ENCODE peak calls at places on chromosomes 4 and X, in four cellular contexts. One of them, this sample, is unnamed.

GRCh38 chr4:10006604-10007435 is 14.5 kb downstream of the SLC2A9 start:
- DNase-seq in IMR-90: no peak
- DNase-seq in tibial nerve: no peak
- DNase-seq in HepG2: peak
- DNase-seq in this sample: no peak

GRCh38 chr4:102007959-102008425 is 217.5 kb downstream of the BANK1 start:
- DNase-seq in IMR-90: no peak
- DNase-seq in tibial nerve: no peak
- DNase-seq in HepG2: no peak
- DNase-seq in this sample: peak

GRCh38 chrX:119870626-119871131 is 854 bp downstream of the RNF113A start:
- DNase-seq in IMR-90: peak
- DNase-seq in tibial nerve: no peak
- DNase-seq in HepG2: peak
- DNase-seq in this sample: no peak

GRCh38 chr4:112938461-112939058 is 110.9 kb upstream of the ANK2 start:
- DNase-seq in IMR-90: peak
- DNase-seq in tibial nerve: no peak
- DNase-seq in HepG2: peak
- DNase-seq in this sample: peak

GRCh38 chr4:167587361-167587760 is 353.1 kb upstream of the SPOCK3 start:
- DNase-seq in IMR-90: no peak
- DNase-seq in tibial nerve: no peak
- DNase-seq in HepG2: no peak
- DNase-seq in this sample: no peak

GRCh38 chr4:74133786-74134499 is 24.0 kb upstream of the MTHFD2L start:
- DNase-seq in IMR-90: peak
- DNase-seq in tibial nerve: peak
- DNase-seq in HepG2: peak
- DNase-seq in this sample: no peak

GRCh38 chr4:119020158-119020557 is 115.5 kb upstream of the MYOZ2 start:
- DNase-seq in IMR-90: peak
- DNase-seq in tibial nerve: no peak
- DNase-seq in HepG2: no peak
- DNase-seq in this sample: no peak

GRCh38 chr4:10721616-10722015 is 37.0 kb upstream of the CLNK start:
- DNase-seq in IMR-90: no peak
- DNase-seq in tibial nerve: no peak
- DNase-seq in HepG2: no peak
- DNase-seq in this sample: no peak

GRCh38 chrX:71103110-71103983 is 3.2 kb downstream of the CXorf65 start:
- DNase-seq in IMR-90: no peak
- DNase-seq in tibial nerve: no peak
- DNase-seq in HepG2: no peak
- DNase-seq in this sample: no peak

GRCh38 chr4:54657556-54658313 is at the start of gene KIT:
- DNase-seq in IMR-90: peak
- DNase-seq in tibial nerve: no peak
- DNase-seq in HepG2: no peak
- DNase-seq in this sample: peak

GRCh38 chr4:2837904-2838496 is 5.6 kb upstream of the ADD1 start:
- DNase-seq in IMR-90: peak
- DNase-seq in tibial nerve: peak
- DNase-seq in HepG2: no peak
- DNase-seq in this sample: no peak

GRCh38 chr4:6705638-6706037 is 4.0 kb downstream of the MRFAP1L1 start:
- DNase-seq in IMR-90: no peak
- DNase-seq in tibial nerve: no peak
- DNase-seq in HepG2: no peak
- DNase-seq in this sample: no peak

GRCh38 chr4:6710282-6710681 is 617 bp upstream of the MRFAP1L1 start:
- DNase-seq in IMR-90: no peak
- DNase-seq in tibial nerve: no peak
- DNase-seq in HepG2: no peak
- DNase-seq in this sample: no peak

GRCh38 chr4:6714954-6715353 is 1.0 kb upstream of the BLOC1S4 start:
- DNase-seq in IMR-90: no peak
- DNase-seq in tibial nerve: no peak
- DNase-seq in HepG2: no peak
- DNase-seq in this sample: no peak

GRCh38 chr4:6706173-6706572 is 3.5 kb downstream of the MRFAP1L1 start:
- DNase-seq in IMR-90: no peak
- DNase-seq in tibial nerve: no peak
- DNase-seq in HepG2: no peak
- DNase-seq in this sample: no peak

GRCh38 chr4:6709230-6710114 is at the start of gene MRFAP1L1:
- DNase-seq in IMR-90: peak
- DNase-seq in tibial nerve: peak
- DNase-seq in HepG2: peak
- DNase-seq in this sample: peak
- TF ChIP-seq POLR2A in IMR-90: peak
- TF ChIP-seq POLR2A in tibial nerve: peak
- TF ChIP-seq POLR2A in HepG2: peak
- TF ChIP-seq POLR2A in this sample: peak

GRCh38 chr4:76219299-76220055 is 5.9 kb upstream of the SCARB2 start:
- DNase-seq in IMR-90: peak
- DNase-seq in tibial nerve: peak
- DNase-seq in HepG2: peak
- DNase-seq in this sample: no peak
- TF ChIP-seq POLR2A in IMR-90: no peak
- TF ChIP-seq POLR2A in tibial nerve: no peak
- TF ChIP-seq POLR2A in HepG2: no peak
- TF ChIP-seq POLR2A in this sample: no peak

DNA sequence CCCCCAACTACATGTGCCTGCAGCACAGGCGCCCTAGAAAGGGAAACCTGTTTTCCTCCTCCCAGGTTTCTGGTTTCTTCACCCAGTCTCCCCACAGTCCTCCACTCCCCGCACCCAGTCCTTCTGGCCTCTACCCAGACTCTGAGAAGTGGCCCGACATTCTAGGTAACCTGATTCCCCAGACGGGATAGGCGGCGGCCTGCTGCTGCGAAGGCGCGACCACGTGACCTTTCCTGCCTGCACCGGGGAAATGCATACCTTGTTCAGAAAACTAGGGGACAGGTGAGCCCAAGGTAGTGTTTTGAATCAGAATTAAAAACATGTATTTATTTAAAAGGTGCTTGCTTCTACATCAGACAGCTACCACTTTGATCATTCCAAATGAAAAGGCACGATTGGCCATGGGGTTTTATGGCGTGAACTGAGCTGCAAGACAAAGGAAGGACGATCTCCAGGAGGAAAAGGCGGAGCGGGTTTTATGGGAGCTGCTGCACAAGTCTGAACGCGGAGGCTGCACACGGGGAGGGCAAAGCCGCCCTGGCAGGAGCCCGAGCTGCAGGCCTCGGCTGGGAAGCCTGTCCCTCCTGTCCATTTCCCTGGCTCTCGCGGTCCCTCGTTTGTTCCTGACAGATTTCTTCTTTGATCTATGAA is 150.7 kb downstream of the SPRY1 start:
- DNase-seq in IMR-90: no peak
- DNase-seq in tibial nerve: no peak
- DNase-seq in HepG2: no peak
- DNase-seq in this sample: no peak
- TF ChIP-seq POLR2A in IMR-90: no peak
- TF ChIP-seq POLR2A in tibial nerve: no peak
- TF ChIP-seq POLR2A in HepG2: no peak
- TF ChIP-seq POLR2A in this sample: no peak

GRCh38 chr4:156654410-156654809 is 317.2 kb downstream of the PDGFC start:
- DNase-seq in IMR-90: no peak
- DNase-seq in tibial nerve: no peak
- DNase-seq in HepG2: peak
- DNase-seq in this sample: no peak
- TF ChIP-seq POLR2A in IMR-90: no peak
- TF ChIP-seq POLR2A in tibial nerve: no peak
- TF ChIP-seq POLR2A in HepG2: no peak
- TF ChIP-seq POLR2A in this sample: no peak

GRCh38 chrX:151448509-151448908 is 51.5 kb downstream of the VMA21 start:
- DNase-seq in IMR-90: no peak
- DNase-seq in tibial nerve: no peak
- DNase-seq in HepG2: no peak
- DNase-seq in this sample: no peak
- TF ChIP-seq POLR2A in IMR-90: no peak
- TF ChIP-seq POLR2A in tibial nerve: no peak
- TF ChIP-seq POLR2A in HepG2: no peak
- TF ChIP-seq POLR2A in this sample: no peak